ENCODE peak calls at places on chromosomes 1 and 21, in five cellular contexts. I is uterus; L is effector CD4-positive, alpha-beta T cell; B is activated CD4-positive, CD25-positive, alpha-beta regulatory T cell; T is cardiac septum. Q is an unnamed sample.

GRCh38 chr1:110636149-110636935 is 30.2 kb upstream of the KCNA2 start:
- DNase-seq in I (no peak), L (no peak), B (no peak), T (no peak), Q (no peak)

GRCh38 chr1:19315378-19316206 is 3.5 kb downstream of the SLC66A1 start:
- DNase-seq in I (no peak), L (no peak), B (no peak), T (no peak), Q (peak)

GRCh38 chr1:214901718-214902117 is 180.8 kb upstream of the KCNK2 start:
- DNase-seq in I (no peak), L (no peak), B (no peak), T (no peak), Q (no peak)

GRCh38 chr1:63448741-63449140 is 74.3 kb downstream of the ITGB3BP start:
- DNase-seq in I (no peak), L (no peak), B (no peak), T (no peak), Q (no peak)

GRCh38 chr1:16146888-16147614 is 8.8 kb downstream of the EPHA2 start:
- DNase-seq in I (no peak), L (no peak), B (no peak), T (no peak), Q (no peak)

GRCh38 chr1:30422251-30422650 is 301.1 kb downstream of the MATN1 start:
- DNase-seq in I (peak), L (no peak), B (no peak), T (no peak), Q (peak)

GRCh38 chr21:16768096-16768495 is 744.7 kb upstream of the CXADR start:
- DNase-seq in I (no peak), L (no peak), B (no peak), T (no peak), Q (no peak)

GRCh38 chr21:34073749-34074282 is 438 bp downstream of the MRPS6 start:
- DNase-seq in I (no peak), L (peak), B (peak), T (no peak), Q (peak)

GRCh38 chr1:19650416-19651140 is 6.5 kb downstream of the NBL1 start:
- DNase-seq in I (peak), L (no peak), B (no peak), T (no peak), Q (no peak)

GRCh38 chr1:174746024-174746808 is 253.5 kb upstream of the CACYBP start:
- DNase-seq in I (no peak), L (no peak), B (no peak), T (no peak), Q (no peak)

GRCh38 chr1:205441716-205442050 is 14.2 kb downstream of the BLACAT1 start:
- DNase-seq in I (no peak), L (no peak), B (no peak), T (no peak), Q (no peak)

GRCh38 chr1:91217911-91218310 is 186.7 kb downstream of the HFM1 start:
- DNase-seq in I (no peak), L (no peak), B (no peak), T (no peak), Q (no peak)

GRCh38 chr1:29120955-29121485 is 2.7 kb downstream of the TMEM200B start:
- DNase-seq in I (peak), L (peak), B (peak), T (no peak), Q (peak)

GRCh38 chr1:219173758-219174671 is at the start of gene LYPLAL1:
- DNase-seq in I (peak), L (peak), B (peak), T (peak), Q (peak)

GRCh38 chr1:67060811-67061218 is 6.9 kb upstream of the SLC35D1 start:
- DNase-seq in I (no peak), L (no peak), B (no peak), T (no peak), Q (no peak)

GRCh38 chr1:218377143-218377660 is 32.1 kb downstream of the TGFB2 start:
- DNase-seq in I (no peak), L (no peak), B (peak), T (no peak), Q (no peak)

GRCh38 chr21:24941316-24942185 is 665.7 kb downstream of the MRPL39 start:
- DNase-seq in I (no peak), L (no peak), B (no peak), T (no peak), Q (no peak)

GRCh38 chr1:172276120-172276818 is 144.2 kb upstream of the C1orf105 start:
- DNase-seq in I (no peak), L (no peak), B (no peak), T (no peak), Q (no peak)

GRCh38 chr1:74964508-74964907 is 169.7 kb upstream of the LHX8 start:
- DNase-seq in I (no peak), L (no peak), B (no peak), T (no peak), Q (no peak)

GRCh38 chr1:21451212-21451611 is 11.3 kb downstream of the NBPF3 start:
- DNase-seq in I (no peak), L (no peak), B (no peak), T (no peak), Q (no peak)

GRCh38 chr1:182615468-182616129 is 11.4 kb upstream of the RGS16 start:
- DNase-seq in I (peak), L (peak), B (no peak), T (no peak), Q (no peak)

GRCh38 chr1:110433803-110434202 is 17.1 kb upstream of the PROK1 start:
- DNase-seq in I (no peak), L (no peak), B (no peak), T (no peak), Q (no peak)

GRCh38 chr1:110218739-110219138 is 8.6 kb downstream of the KCNC4 start:
- DNase-seq in I (no peak), L (no peak), B (no peak), T (no peak), Q (no peak)

GRCh38 chr1:27868556-27868931 is 3.8 kb upstream of the THEMIS2 start:
- DNase-seq in I (no peak), L (no peak), B (no peak), T (no peak), Q (no peak)

GRCh38 chr1:213051881-213052202 is 801 bp downstream of the RPS6KC1 start:
- DNase-seq in I (no peak), L (no peak), B (no peak), T (no peak), Q (no peak)

Q was measured in memory B cell.